ENCODE peak calls at places on chromosomes 11 and 22, in eight cellular contexts. D is CD4-positive, alpha-beta T cell; Y is effector memory CD4-positive, alpha-beta T cell; X is aorta; Q is cardiac muscle cell; F is adrenal gland; I is tibial artery; N is CD8-positive, alpha-beta T cell. C is an unnamed sample. For H3K27me3, the result is how much of the 10 kb centered on the place peaks cover.

GRCh38 chr11:107221743-107222142 is 203.5 kb upstream of the GUCY1A2 start:
- DNase-seq in X (no peak), I (no peak), F (no peak), N (no peak), Y (no peak), D (no peak), Q (peak), C (no peak)

GRCh38 chr11:120130991-120131760 is 6.7 kb downstream of the TRIM29 start:
- DNase-seq in F (no peak), N (no peak), Y (no peak), X (peak), D (peak), I (peak), Q (no peak), C (no peak)

GRCh38 chr11:114821626-114822025 is 143.3 kb downstream of the NXPE2 start:
- DNase-seq in F (peak), I (no peak), D (no peak), Y (no peak), N (no peak), Q (no peak), X (no peak), C (no peak)

GRCh38 chr11:133810766-133811165 is 34.5 kb downstream of the SPATA19 start:
- DNase-seq in X (no peak), Y (no peak), Q (no peak), N (no peak), F (no peak), I (no peak), D (no peak), C (no peak)

GRCh38 chr11:118305726-118306125 is 1.2 kb downstream of the CD3E start:
- DNase-seq in Y (no peak), I (no peak), Q (no peak), X (no peak), N (peak), D (no peak), F (no peak), C (no peak)

GRCh38 chr22:22681221-22681739 is 36.9 kb downstream of the GGTLC2 start:
- DNase-seq in D (no peak), N (no peak), X (no peak), F (peak), Y (no peak), I (no peak), Q (no peak), C (no peak)

GRCh38 chr11:18491924-18492323 is 34.8 kb downstream of the TSG101 start:
- DNase-seq in D (no peak), X (no peak), F (no peak), N (no peak), Y (no peak), I (no peak), Q (no peak), C (no peak)

GRCh38 chr11:128716661-128717210 is 22.9 kb downstream of the FLI1 start:
- DNase-seq in D (peak), Q (no peak), N (peak), X (no peak), F (no peak), Y (peak), I (peak), C (no peak)

GRCh38 chr11:128133501-128133900 is 453.9 kb downstream of the ETS1 start:
- DNase-seq in X (peak), N (no peak), F (no peak), I (no peak), Y (no peak), Q (peak), D (no peak), C (no peak)

GRCh38 chr11:78350101-78350645 is 67.4 kb downstream of the GAB2 start:
- DNase-seq in X (no peak), I (no peak), D (no peak), F (no peak), Y (no peak), Q (no peak), N (no peak), C (no peak)

GRCh38 chr11:66363805-66364535 is 7.6 kb downstream of the SLC29A2 start:
- DNase-seq in F (no peak), Q (no peak), Y (peak), I (no peak), D (peak), N (peak), X (peak), C (no peak)

GRCh38 chr22:37053310-37054077 is 2.0 kb downstream of the KCTD17 start:
- DNase-seq in Y (no peak), I (no peak), D (no peak), X (no peak), F (no peak), Q (peak), N (no peak), C (no peak)

GRCh38 chr11:80727315-80727714 is 1286.5 kb upstream of the TENM4 start:
- DNase-seq in N (no peak), I (no peak), X (no peak), Y (no peak), D (no peak), F (no peak), Q (peak), C (no peak)

GRCh38 chr11:65279713-65280459 is 18.1 kb downstream of the POLA2 start:
- DNase-seq in X (no peak), F (peak), N (no peak), D (peak), Y (peak), Q (no peak), I (no peak), C (no peak)

DNA sequence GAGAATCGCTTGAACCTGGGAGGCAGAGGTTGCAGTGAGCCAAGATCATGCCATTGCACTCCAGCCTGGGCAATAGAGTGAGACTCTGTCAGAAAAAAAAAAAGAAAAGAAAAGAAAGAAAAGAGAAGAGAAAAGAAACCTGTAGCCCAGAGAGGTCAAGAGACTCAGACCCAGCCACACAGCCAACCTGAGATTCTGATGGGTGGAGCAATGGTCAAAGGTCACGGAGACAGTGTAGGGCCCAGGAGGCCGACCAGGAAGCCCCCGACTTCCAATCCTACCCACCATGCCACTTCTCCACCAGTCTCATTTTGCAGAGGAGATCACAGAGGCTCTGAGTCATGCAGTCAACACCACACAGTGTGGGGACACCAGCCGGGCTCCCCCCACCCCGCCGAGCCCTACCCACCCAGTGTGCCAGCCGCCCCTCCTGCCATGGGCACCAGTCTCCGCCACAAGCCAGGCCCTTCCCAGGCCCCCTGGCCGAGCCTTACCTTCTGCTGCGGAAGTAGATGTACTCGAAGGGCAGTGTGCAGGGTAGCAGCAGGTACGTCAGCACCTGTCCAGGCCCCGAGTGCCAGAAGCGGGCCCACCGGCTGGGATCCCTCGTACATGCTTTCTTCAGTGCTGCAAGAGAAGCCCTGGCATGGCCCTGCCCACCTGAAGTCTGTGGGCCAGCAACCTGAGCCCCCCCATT is 7.9 kb downstream of the PNPLA5 start:
- DNase-seq in N (no peak), X (peak), I (no peak), Y (no peak), Q (no peak), F (no peak), D (no peak), C (no peak)
- H3K27me3 ChIP-seq in N (under half), X (under half), I (half or more), Y (under half), Q (under half), F (under half), D (under half), C (under half)

GRCh38 chr11:44866301-44866700 is 84.4 kb downstream of the TP53I11 start:
- DNase-seq in X (no peak), N (no peak), D (no peak), I (no peak), Y (no peak), Q (no peak), F (no peak), C (no peak)

GRCh38 chr11:44868021-44868420 is 82.7 kb downstream of the TP53I11 start:
- DNase-seq in F (no peak), Q (no peak), Y (no peak), D (no peak), I (no peak), X (no peak), N (no peak), C (no peak)

GRCh38 chr11:44868455-44869421 is 81.9 kb downstream of the TP53I11 start:
- DNase-seq in X (no peak), D (no peak), Q (no peak), I (no peak), F (no peak), Y (no peak), N (no peak), C (no peak)

GRCh38 chr11:44863231-44863630 is 87.5 kb downstream of the TP53I11 start:
- DNase-seq in Q (no peak), F (no peak), N (no peak), Y (no peak), X (no peak), D (no peak), I (no peak), C (no peak)

GRCh38 chr11:44865866-44866272 is 84.8 kb downstream of the TP53I11 start:
- DNase-seq in I (no peak), Q (no peak), D (no peak), N (no peak), F (peak), Y (no peak), X (no peak), C (no peak)
- H3K27me3 ChIP-seq in I (under half), Q (under half), D (under half), N (under half), F (under half), Y (under half), X (under half), C (under half)

GRCh38 chr11:112961146-112961668 is at the start of gene NCAM1:
- DNase-seq in N (no peak), X (peak), I (peak), D (no peak), Q (peak), Y (no peak), F (peak), C (no peak)
- H3K27me3 ChIP-seq in N (under half), X (under half), I (half or more), D (half or more), Q (under half), Y (under half), F (under half), C (half or more)

GRCh38 chr22:50530280-50530856 is 556 bp upstream of the TYMP start:
- DNase-seq in Y (no peak), X (peak), I (peak), Q (no peak), D (no peak), F (peak), N (peak), C (no peak)

GRCh38 chr22:50528682-50529415 is 963 bp downstream of the TYMP start:
- DNase-seq in N (no peak), X (peak), I (no peak), D (no peak), Q (no peak), Y (no peak), F (no peak), C (no peak)

GRCh38 chr22:50527921-50528681 is 1.7 kb downstream of the TYMP start:
- DNase-seq in I (no peak), Q (no peak), N (no peak), F (no peak), D (no peak), Y (no peak), X (no peak), C (no peak)

GRCh38 chr22:50530857-50531545 is 1.2 kb upstream of the TYMP start:
- DNase-seq in Y (peak), X (peak), D (peak), Q (peak), I (peak), N (peak), F (peak), C (peak)

DNA sequence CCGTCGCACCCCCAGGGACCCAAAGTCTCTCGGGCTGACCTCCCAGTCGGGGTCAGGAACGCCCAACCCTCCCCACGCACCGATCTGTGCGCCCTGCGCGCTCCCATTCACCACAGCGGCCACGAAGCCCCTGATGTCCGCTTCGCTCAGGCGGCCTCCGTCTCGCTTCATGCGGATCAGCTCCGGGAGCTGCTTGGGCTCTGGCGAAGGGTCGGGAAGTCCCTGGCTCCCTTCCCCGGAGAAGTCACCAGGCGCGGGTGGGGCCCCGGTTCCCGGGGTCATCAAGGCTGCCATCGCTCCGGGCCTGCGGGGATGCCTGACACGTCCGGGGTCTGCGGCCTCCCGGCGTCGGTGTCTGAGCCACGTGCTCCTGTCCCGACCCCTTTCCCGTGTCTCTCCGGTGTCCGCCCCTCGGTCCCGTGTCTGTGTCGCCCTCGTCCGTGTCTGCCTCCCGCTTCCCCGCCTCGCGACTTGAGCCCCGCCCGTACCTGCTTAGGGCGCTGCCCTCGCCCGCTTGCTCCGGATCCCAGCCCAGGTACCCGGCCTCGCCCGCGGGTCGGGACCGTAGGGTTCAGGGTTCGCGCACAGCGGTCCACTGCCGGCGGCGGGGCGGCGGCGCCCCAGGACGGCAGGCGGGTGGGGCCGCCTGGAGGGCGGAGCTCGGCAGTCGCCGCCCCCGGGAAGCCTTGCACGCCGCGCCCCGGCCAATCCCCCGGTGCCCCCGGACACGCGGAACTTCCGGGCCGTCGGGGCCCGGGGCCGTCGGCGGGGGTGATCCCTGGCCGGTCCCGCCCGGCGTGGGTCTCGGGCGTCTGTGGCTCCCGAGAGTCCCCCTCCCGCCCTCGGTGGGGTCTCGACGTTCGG is at the start of gene TYMP:
- DNase-seq in X (peak), Q (no peak), Y (peak), D (peak), F (peak), I (no peak), N (peak), C (no peak)
- H3K27me3 ChIP-seq in X (under half), Q (under half), Y (under half), D (under half), F (under half), I (half or more), N (under half), C (under half)

GRCh38 chr11:16772141-16772512 is 33.7 kb downstream of the C11orf58 start:
- DNase-seq in D (no peak), F (no peak), Q (no peak), X (no peak), Y (no peak), N (no peak), I (no peak), C (no peak)
- H3K27me3 ChIP-seq in D (under half), F (under half), Q (under half), X (under half), Y (under half), N (under half), I (under half), C (half or more)

GRCh38 chr11:20840341-20840740 is 171.0 kb downstream of the NELL1 start:
- DNase-seq in F (no peak), X (no peak), N (no peak), D (no peak), Q (peak), Y (no peak), I (no peak), C (no peak)

GRCh38 chr11:20835561-20835960 is 166.2 kb downstream of the NELL1 start:
- DNase-seq in Q (no peak), D (no peak), N (no peak), I (no peak), F (no peak), Y (no peak), X (no peak), C (no peak)

GRCh38 chr11:20839231-20839630 is 169.8 kb downstream of the NELL1 start:
- DNase-seq in D (no peak), N (no peak), Q (no peak), Y (no peak), I (no peak), F (no peak), X (no peak), C (no peak)
- H3K27me3 ChIP-seq in D (under half), N (under half), Q (under half), Y (under half), I (under half), F (under half), X (under half), C (under half)

GRCh38 chr22:48822278-48823233 is 1005.1 kb downstream of the BRD1 start:
- DNase-seq in N (no peak), F (no peak), Q (no peak), Y (no peak), I (no peak), X (no peak), D (no peak), C (no peak)
- H3K27me3 ChIP-seq in N (under half), F (under half), Q (under half), Y (under half), I (under half), X (under half), D (under half), C (under half)

C was measured in esophagus squamous epithelium.